ENCODE peak calls at places on chromosomes 2 and 18, in six cellular contexts. B, E, H, S, Q and V are unnamed samples.

GRCh38 chr2:212921061-212921460 is 230.4 kb downstream of the IKZF2 start:
- DNase-seq in E (no peak), Q (no peak), S (no peak), H (no peak), B (no peak), V (no peak)

GRCh38 chr2:218192902-218193425 is 24.0 kb upstream of the ARPC2 start:
- DNase-seq in E (no peak), Q (no peak), B (no peak), H (no peak), S (no peak), V (no peak)

GRCh38 chr2:119684553-119684952 is 5.6 kb downstream of the TMEM177 start:
- DNase-seq in E (no peak), S (no peak), Q (no peak), H (no peak), B (no peak), V (no peak)

GRCh38 chr2:160140001-160140400 is 60.1 kb downstream of the ITGB6 start:
- DNase-seq in S (peak; percentile 11), B (no peak), E (no peak), H (no peak), Q (no peak), V (no peak)

GRCh38 chr2:236402016-236402784 is 138.0 kb upstream of the ASB18 start:
- DNase-seq in Q (no peak), H (no peak), E (no peak), B (no peak), S (no peak), V (no peak)

GRCh38 chr18:63679820-63680606 is 18.3 kb upstream of the SERPINB3 start:
- DNase-seq in H (no peak), S (peak; percentile 11), Q (no peak), B (no peak), E (no peak), V (no peak)

GRCh38 chr18:48007955-48008701 is 77.7 kb upstream of the SMAD2 start:
- DNase-seq in E (peak; percentile 87), Q (peak; percentile 34), S (peak; percentile 19), B (peak; percentile 79), H (peak; percentile 50), V (no peak)

GRCh38 chr2:177551989-177552413 is 159.4 kb downstream of the AGPS start:
- DNase-seq in H (no peak), S (peak; percentile 17), Q (no peak), B (no peak), E (no peak), V (no peak)

GRCh38 chr2:131105950-131106801 is 1.0 kb downstream of the PLEKHB2 start:
- DNase-seq in B (peak; percentile 44), E (peak; percentile 64), Q (peak; percentile 20), H (peak; percentile 29), S (peak; percentile 74), V (no peak)